ENCODE peak calls at places on chromosomes 5 and 9, in nine cellular contexts. J, W, M, P, A, H, U, X and G are unnamed samples.

GRCh38 chr5:174371600-174372094 is 326.1 kb downstream of the NSG2 start:
- DNase-seq in H (no peak), P (no peak), A (no peak), U (no peak), X (no peak), M (no peak), W (no peak), J (no peak), G (no peak)

GRCh38 chr5:1193591-1193985 is 7.8 kb upstream of the SLC6A19 start:
- DNase-seq in M (no peak), P (no peak), A (no peak), J (no peak), X (no peak), H (peak), U (peak), W (no peak), G (no peak)

GRCh38 chr5:160118349-160119141 is 705 bp downstream of the PWWP2A start:
- DNase-seq in U (peak), H (peak), J (peak), W (peak), X (no peak), M (no peak), A (no peak), P (peak), G (peak)

GRCh38 chr5:93602261-93603149 is 19.5 kb downstream of the NR2F1 start:
- DNase-seq in X (peak), M (no peak), A (peak), W (no peak), H (no peak), J (no peak), U (no peak), P (no peak), G (no peak)

GRCh38 chr5:93057311-93057710 is 523.7 kb downstream of the NR2F1-AS1 start:
- DNase-seq in U (no peak), W (no peak), J (no peak), H (no peak), P (no peak), X (no peak), A (no peak), M (no peak), G (no peak)

GRCh38 chr5:141330299-141331080 is at the start of gene PCDHGA1:
- DNase-seq in M (no peak), A (peak), X (peak), U (no peak), P (no peak), W (peak), J (no peak), H (no peak), G (no peak)

GRCh38 chr5:123508441-123508840 is 3.5 kb upstream of the CSNK1G3 start:
- DNase-seq in X (no peak), A (no peak), U (no peak), J (no peak), H (no peak), P (no peak), W (no peak), M (no peak), G (no peak)

GRCh38 chr9:36158917-36159316 is 10.3 kb upstream of the CCIN start:
- DNase-seq in A (no peak), M (no peak), W (no peak), P (no peak), U (no peak), J (no peak), X (peak), H (no peak), G (no peak)

GRCh38 chr9:116939161-116939560 is 252.1 kb downstream of the TRIM32 start:
- DNase-seq in H (no peak), J (no peak), P (no peak), A (no peak), W (no peak), U (no peak), M (no peak), X (no peak), G (no peak)

GRCh38 chr9:99377790-99378775 is 156.0 kb downstream of the SEC61B start:
- DNase-seq in H (no peak), J (no peak), U (no peak), M (no peak), W (no peak), X (peak), A (peak), P (no peak), G (no peak)

GRCh38 chr9:120820095-120820494 is 22.6 kb downstream of the PSMD5 start:
- DNase-seq in H (no peak), J (no peak), A (no peak), X (no peak), W (no peak), P (no peak), U (no peak), M (no peak), G (no peak)

DNA sequence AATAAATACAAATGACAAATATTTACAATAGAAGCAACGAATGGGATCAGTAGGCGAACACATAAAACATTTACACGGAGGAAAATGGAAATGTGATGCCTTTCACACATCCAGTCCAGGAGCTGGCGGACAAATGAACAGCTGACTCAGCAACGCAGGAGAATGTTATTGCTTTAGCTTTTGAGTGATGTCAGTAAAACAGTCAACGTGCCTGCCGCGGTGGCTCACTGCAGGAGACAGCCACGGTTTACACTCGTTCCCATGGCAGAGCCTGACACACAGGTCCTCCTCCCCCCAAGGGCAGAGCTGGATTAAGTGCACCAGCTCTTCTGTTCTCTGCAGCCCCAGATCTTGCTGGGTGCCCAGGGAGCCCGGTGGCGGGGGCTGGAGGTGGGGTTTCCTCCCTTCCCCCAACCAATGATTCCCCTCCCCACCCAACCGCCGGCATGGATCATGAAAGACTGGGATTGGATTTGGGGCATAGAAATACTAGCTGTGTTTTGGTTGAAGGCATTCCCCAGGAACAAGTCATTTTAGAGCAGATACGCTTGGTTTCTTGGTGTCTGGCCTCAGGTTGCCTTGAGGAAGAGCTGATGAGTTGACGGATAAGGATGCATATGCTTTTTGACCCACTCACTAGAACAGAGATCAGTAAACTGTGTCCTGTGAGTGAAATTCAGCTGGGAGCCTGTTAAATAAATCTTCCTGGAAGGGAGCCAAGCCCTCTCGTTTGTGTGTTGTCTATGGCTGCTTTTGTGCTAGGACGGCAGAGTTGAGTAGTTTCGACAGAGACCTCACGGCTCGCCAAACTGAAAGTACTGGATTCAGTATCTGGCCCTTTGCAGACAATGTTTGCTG is 12.5 kb downstream of the STC2 start:
- DNase-seq in J (no peak), P (no peak), A (peak), W (peak), U (no peak), M (peak), X (peak), H (no peak), G (no peak)
- H3K27ac ChIP-seq in J (no peak), P (no peak), A (peak), W (no peak), U (peak), M (peak), X (peak), H (peak), G (no peak)

DNA sequence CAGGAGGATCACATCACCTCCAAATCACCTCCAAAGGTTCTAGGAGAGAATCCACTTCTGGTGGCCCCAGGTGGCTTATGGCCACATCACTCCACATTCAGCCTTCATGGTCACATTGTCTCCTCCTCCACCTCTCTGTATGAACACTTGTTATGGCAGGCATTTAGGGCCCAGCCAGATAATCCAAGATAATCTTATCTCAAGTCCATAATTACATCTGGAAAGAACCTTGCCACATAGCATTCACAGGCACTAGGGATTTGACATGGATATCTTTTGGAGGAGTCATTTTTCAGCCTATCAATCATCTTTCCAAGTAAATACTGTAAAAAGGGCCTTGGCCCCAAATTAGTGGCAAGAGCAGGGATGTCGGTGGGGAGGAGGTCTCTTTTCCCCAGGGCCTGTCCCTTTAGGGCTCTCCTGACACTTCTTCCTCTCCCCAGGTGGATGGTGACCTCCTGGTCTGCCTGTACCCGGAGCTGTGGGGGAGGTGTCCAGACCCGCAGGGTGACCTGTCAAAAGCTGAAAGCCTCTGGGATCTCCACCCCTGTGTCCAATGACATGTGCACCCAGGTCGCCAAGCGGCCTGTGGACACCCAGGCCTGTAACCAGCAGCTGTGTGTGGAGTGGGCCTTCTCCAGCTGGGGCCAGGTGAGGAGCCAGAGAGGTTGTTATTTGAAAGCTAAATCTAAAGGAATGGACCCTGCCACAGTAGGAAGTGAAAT is 140.9 kb downstream of the SAXO1 start:
- DNase-seq in P (no peak), M (no peak), X (no peak), A (no peak), W (no peak), J (no peak), U (no peak), H (no peak), G (no peak)
- H3K27ac ChIP-seq in P (no peak), M (no peak), X (no peak), A (no peak), W (no peak), J (no peak), U (no peak), H (no peak), G (no peak)

GRCh38 chr5:139705191-139705590 is 57.0 kb downstream of the CXXC5 start:
- DNase-seq in M (no peak), P (no peak), W (no peak), H (no peak), X (no peak), U (no peak), J (no peak), A (no peak), G (no peak)

GRCh38 chr5:139704748-139705147 is 56.6 kb downstream of the CXXC5 start:
- DNase-seq in U (no peak), P (no peak), W (no peak), M (no peak), A (no peak), H (no peak), X (no peak), J (no peak), G (no peak)

GRCh38 chr5:139708434-139708849 is 60.3 kb downstream of the CXXC5 start:
- DNase-seq in X (no peak), M (no peak), P (no peak), H (no peak), J (no peak), A (peak), U (no peak), W (no peak), G (no peak)

GRCh38 chr5:139707445-139708003 is 59.4 kb downstream of the CXXC5 start:
- DNase-seq in W (no peak), U (no peak), P (no peak), A (no peak), X (no peak), H (no peak), M (no peak), J (no peak), G (no peak)

GRCh38 chr5:139705655-139706587 is 57.8 kb downstream of the CXXC5 start:
- DNase-seq in M (no peak), P (no peak), H (no peak), U (no peak), W (no peak), X (no peak), A (no peak), J (no peak), G (no peak)
- H3K27ac ChIP-seq in M (no peak), P (no peak), H (no peak), U (no peak), W (no peak), X (no peak), A (no peak), J (no peak), G (no peak)

DNA sequence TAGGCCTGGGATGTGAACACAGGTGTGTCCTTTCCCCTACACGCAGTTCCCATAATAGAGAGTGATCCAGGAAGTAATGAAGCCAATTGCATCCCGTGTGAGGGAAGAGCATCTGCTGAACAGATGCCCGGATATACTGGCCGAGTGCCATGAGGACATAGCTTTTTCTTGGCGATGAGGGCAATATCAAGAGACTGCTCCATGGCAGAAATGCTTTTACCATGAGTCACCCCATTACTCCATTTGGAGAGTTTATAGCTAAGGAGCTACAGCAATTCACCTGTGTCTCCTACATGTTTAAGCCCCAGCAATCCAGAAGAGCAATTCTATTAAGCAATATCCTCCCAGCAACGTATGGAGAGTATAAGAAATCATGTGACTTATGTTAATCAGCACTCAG is 222.0 kb upstream of the KLF4 start:
- DNase-seq in J (no peak), U (no peak), P (no peak), H (peak), M (peak), A (no peak), X (peak), W (no peak), G (no peak)
- H3K27ac ChIP-seq in J (no peak), U (no peak), P (no peak), H (no peak), M (peak), A (no peak), X (no peak), W (no peak), G (no peak)

DNA sequence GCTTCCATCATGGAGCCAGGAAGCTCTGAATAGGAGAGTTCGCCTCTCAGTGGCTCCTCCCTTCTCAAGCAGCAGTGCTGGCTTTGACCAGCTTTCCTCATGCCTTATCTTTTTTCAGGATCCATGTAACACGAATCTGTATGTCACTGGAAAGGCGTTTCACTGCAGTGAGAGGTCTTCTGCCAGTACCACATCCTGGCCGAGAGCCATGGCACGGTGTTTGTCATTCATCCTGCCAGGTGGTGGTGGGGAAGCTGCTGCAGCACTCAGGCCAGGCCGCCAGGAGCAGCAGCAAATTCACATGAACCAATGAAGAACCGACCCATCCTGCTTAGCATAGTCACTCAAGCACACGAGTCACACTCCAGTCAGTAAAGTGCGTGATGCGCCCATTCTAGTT is 179.0 kb downstream of the FANCC start:
- DNase-seq in U (no peak), H (peak), J (no peak), A (no peak), W (no peak), X (peak), P (no peak), M (no peak), G (no peak)
- H3K27ac ChIP-seq in U (no peak), H (peak), J (no peak), A (no peak), W (no peak), X (no peak), P (no peak), M (no peak), G (no peak)

DNA sequence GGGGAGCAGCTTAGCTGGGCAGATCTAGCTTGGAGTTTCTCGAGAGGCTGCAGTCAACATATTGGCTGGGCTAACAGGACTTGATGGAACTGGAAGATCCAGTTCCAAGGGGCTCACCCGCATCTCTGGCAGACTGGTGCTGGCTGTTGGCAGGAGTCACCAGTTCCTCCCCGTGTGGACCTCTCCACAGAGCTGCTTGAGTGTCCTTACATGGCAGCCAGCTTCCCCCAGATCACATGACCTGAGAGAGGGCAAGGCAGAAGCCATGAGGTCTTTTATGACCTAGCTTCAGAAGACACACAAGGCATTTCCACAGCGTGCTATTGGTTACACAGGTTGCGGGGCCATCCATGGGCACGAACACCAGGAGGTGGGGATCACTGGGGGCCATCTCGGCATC is 26.4 kb upstream of the RXRA start:
- DNase-seq in J (no peak), U (peak), H (peak), M (no peak), P (peak), W (no peak), X (no peak), A (no peak), G (no peak)
- H3K27ac ChIP-seq in J (no peak), U (no peak), H (no peak), M (no peak), P (no peak), W (no peak), X (no peak), A (no peak), G (no peak)